ENCODE peak calls at places on chromosomes 12 and 14, in six cellular contexts. V is GM23338, H is H9, U is A549, P is IMR-90, C is mesendoderm. E is an unnamed sample.

GRCh38 chr12:15526033-15526432 is 203.7 kb downstream of the PTPRO start:
- DNase-seq in V (peak), H (no peak), U (no peak), P (no peak), C (peak), E (no peak)

GRCh38 chr12:8692573-8692972 is 5.2 kb upstream of the RIMKLB start:
- DNase-seq in V (peak), H (peak), U (no peak), P (peak), C (peak), E (peak)

GRCh38 chr14:24186831-24187537 is 1.6 kb downstream of the IPO4 start:
- DNase-seq in V (no peak), H (no peak), U (no peak), P (no peak), C (no peak), E (no peak)

GRCh38 chr12:82425241-82425640 is 66.9 kb downstream of the METTL25 start:
- DNase-seq in V (no peak), H (no peak), U (no peak), P (peak), C (peak), E (no peak)

GRCh38 chr14:56333361-56334279 is 215.4 kb downstream of the PELI2 start:
- DNase-seq in V (no peak), H (no peak), U (peak), P (peak), C (no peak), E (peak)

GRCh38 chr12:132640936-132641335 is 22.4 kb downstream of the P2RX2 start:
- DNase-seq in V (no peak), H (no peak), U (no peak), P (no peak), C (no peak), E (no peak)

GRCh38 chr12:130043685-130044421 is 118.4 kb upstream of the FZD10 start:
- DNase-seq in V (no peak), H (no peak), U (no peak), P (no peak), C (no peak), E (no peak)

GRCh38 chr12:54011665-54012532 is 3.1 kb downstream of the HOXC8 start:
- DNase-seq in V (peak), H (no peak), U (no peak), P (no peak), C (no peak), E (no peak)

GRCh38 chr14:72521968-72522741 is 371.7 kb downstream of the DPF3 start:
- DNase-seq in V (no peak), H (no peak), U (no peak), P (peak), C (no peak), E (no peak)

GRCh38 chr14:73752297-73752992 is 38.3 kb upstream of the PNMA1 start:
- DNase-seq in V (peak), H (peak), U (no peak), P (peak), C (peak), E (peak)

GRCh38 chr12:109951751-109952150 is 44.4 kb downstream of the GIT2 start:
- DNase-seq in V (no peak), H (peak), U (no peak), P (peak), C (peak), E (no peak)

GRCh38 chr14:52227559-52228222 is 39.8 kb upstream of the PTGDR start:
- DNase-seq in V (no peak), H (no peak), U (no peak), P (no peak), C (no peak), E (no peak)

GRCh38 chr12:99223554-99223953 is 424.0 kb upstream of the GARIN6 start:
- DNase-seq in V (no peak), H (no peak), U (no peak), P (no peak), C (no peak), E (no peak)

GRCh38 chr14:74521756-74522155 is 28.2 kb downstream of the ISCA2 start:
- DNase-seq in V (no peak), H (no peak), U (no peak), P (no peak), C (no peak), E (no peak)

GRCh38 chr14:92589213-92589852 is 75.8 kb downstream of the RIN3 start:
- DNase-seq in V (peak), H (no peak), U (no peak), P (peak), C (peak), E (no peak)

GRCh38 chr12:50073206-50073605 is 11.9 kb upstream of the SMARCD1 start:
- DNase-seq in V (no peak), H (no peak), U (no peak), P (no peak), C (no peak), E (no peak)

GRCh38 chr14:61472025-61472672 is 150.8 kb downstream of the PRKCH start:
- DNase-seq in V (no peak), H (no peak), U (peak), P (peak), C (no peak), E (peak)

GRCh38 chr12:19430988-19431387 is 8.3 kb upstream of the AEBP2 start:
- DNase-seq in V (no peak), H (no peak), U (no peak), P (no peak), C (no peak), E (peak)

GRCh38 chr12:54210400-54210790 is 21.6 kb upstream of the SMUG1 start:
- DNase-seq in V (no peak), H (no peak), U (no peak), P (no peak), C (no peak), E (no peak)

GRCh38 chr14:97408937-97409860 is 612.0 kb downstream of the VRK1 start:
- DNase-seq in V (no peak), H (no peak), U (no peak), P (no peak), C (no peak), E (no peak)

GRCh38 chr14:94009767-94010166 is 12.7 kb downstream of the CCDC197 start:
- DNase-seq in V (no peak), H (no peak), U (no peak), P (peak), C (no peak), E (no peak)

GRCh38 chr12:113232787-113233585 is 11.7 kb downstream of the TPCN1 start:
- DNase-seq in V (peak), H (peak), U (no peak), P (no peak), C (peak), E (no peak)

GRCh38 chr12:123223241-123223668 is 9.7 kb downstream of the MPHOSPH9 start:
- DNase-seq in V (no peak), H (no peak), U (no peak), P (no peak), C (no peak), E (no peak)

GRCh38 chr12:123516221-123516780 is 17.2 kb downstream of the RILPL1 start:
- DNase-seq in V (no peak), H (peak), U (no peak), P (no peak), C (peak), E (no peak)

GRCh38 chr12:116693259-116694227 is 44.3 kb downstream of the SPRING1 start:
- DNase-seq in V (peak), H (no peak), U (no peak), P (no peak), C (no peak), E (no peak)

GRCh38 chr14:55927059-55927458 is 191.2 kb upstream of the PELI2 start:
- DNase-seq in V (no peak), H (no peak), U (no peak), P (no peak), C (no peak), E (no peak)

GRCh38 chr14:22333408-22334274 is 255.4 kb downstream of the DAD1 start:
- DNase-seq in V (peak), H (no peak), U (peak), P (peak), C (peak), E (peak)

GRCh38 chr12:124635316-124635715 is 67.9 kb upstream of the NCOR2 start:
- DNase-seq in V (no peak), H (no peak), U (no peak), P (no peak), C (no peak), E (no peak)

GRCh38 chr12:124637586-124637985 is 70.2 kb upstream of the NCOR2 start:
- DNase-seq in V (no peak), H (no peak), U (no peak), P (no peak), C (no peak), E (no peak)

GRCh38 chr12:124639407-124639806 is 72.0 kb upstream of the NCOR2 start:
- DNase-seq in V (no peak), H (no peak), U (no peak), P (no peak), C (no peak), E (no peak)

GRCh38 chr12:124636138-124636968 is 68.9 kb upstream of the NCOR2 start:
- DNase-seq in V (no peak), H (no peak), U (no peak), P (peak), C (peak), E (no peak)

GRCh38 chr12:124637163-124637562 is 69.8 kb upstream of the NCOR2 start:
- DNase-seq in V (no peak), H (no peak), U (no peak), P (no peak), C (no peak), E (no peak)
- H3K4me2 ChIP-seq in V (no peak), H (no peak), U (peak), P (no peak), C (no peak), E (no peak)

GRCh38 chr12:6324936-6325750 is 14.7 kb downstream of the PLEKHG6 start:
- DNase-seq in V (no peak), H (no peak), U (no peak), P (no peak), C (no peak), E (peak)
- H3K4me2 ChIP-seq in V (peak), H (no peak), U (peak), P (no peak), C (no peak), E (no peak)

GRCh38 chr14:26596722-26597030 is 1.2 kb downstream of the NOVA1 start:
- DNase-seq in V (no peak), H (peak), U (no peak), P (peak), C (no peak), E (peak)
- H3K4me2 ChIP-seq in V (peak), H (peak), U (peak), P (peak), C (peak), E (peak)

GRCh38 chr12:6548556-6549378 is 7.1 kb downstream of the IFFO1 start:
- DNase-seq in V (no peak), H (no peak), U (no peak), P (peak), C (no peak), E (peak)
- H3K4me2 ChIP-seq in V (no peak), H (no peak), U (peak), P (peak), C (no peak), E (peak)